ENCODE peak calls at places on chromosome 1, in six cellular contexts. E is cardiac muscle cell, I is IMR-90, Z is upper lobe of right lung, J is GM12878, Y is psoas muscle. V is an unnamed sample.

GRCh38 chr1:5479876-5480275 is 512.3 kb downstream of the NPHP4 start:
- DNase-seq in Y (no peak), E (no peak), J (no peak), Z (no peak), I (no peak), V (no peak)

GRCh38 chr1:46342084-46342656 is 1.6 kb downstream of the NSUN4 start:
- DNase-seq in I (peak; percentile 55), E (no peak), J (peak; percentile 56), Y (no peak), Z (no peak), V (no peak)

GRCh38 chr1:57957576-57957975 is 533.7 kb upstream of the DAB1 start:
- DNase-seq in I (no peak), Z (no peak), Y (no peak), J (no peak), E (no peak), V (no peak)

GRCh38 chr1:48222501-48223242 is at the start of gene SLC5A9:
- DNase-seq in Z (no peak), Y (no peak), E (no peak), J (no peak), I (no peak), V (no peak)

GRCh38 chr1:168560370-168560769 is 16.0 kb upstream of the XCL1 start:
- DNase-seq in E (no peak), Y (no peak), I (no peak), Z (no peak), J (no peak), V (no peak)

GRCh38 chr1:226863446-226863845 is 7.0 kb upstream of the PSEN2 start:
- DNase-seq in E (no peak), J (no peak), Z (no peak), I (peak; percentile 70), Y (no peak), V (no peak)

GRCh38 chr1:10888289-10888688 is 91.8 kb upstream of the CASZ1 start:
- DNase-seq in J (no peak), I (no peak), Y (no peak), Z (no peak), E (no peak), V (no peak)

GRCh38 chr1:222182641-222183040 is 365.3 kb downstream of the HHIPL2 start:
- DNase-seq in Z (no peak), I (peak; percentile 69), E (no peak), J (no peak), Y (no peak), V (no peak)

GRCh38 chr1:67429011-67429527 is 1.1 kb downstream of the SERBP1 start:
- DNase-seq in I (no peak), Y (no peak), J (no peak), E (peak; percentile 45), Z (no peak), V (no peak)

GRCh38 chr1:52403566-52404115 is 582 bp downstream of the ORC1 start:
- DNase-seq in J (peak; percentile 41), Y (no peak), I (peak; percentile 84), E (no peak), Z (no peak), V (no peak)

GRCh38 chr1:151935154-151935553 is 25.8 kb upstream of the THEM4 start:
- DNase-seq in Y (no peak), I (peak; percentile 41), E (no peak), Z (no peak), J (no peak), V (no peak)

GRCh38 chr1:187949567-187949966 is 1120.8 kb downstream of the PLA2G4A start:
- DNase-seq in I (no peak), J (no peak), Z (no peak), E (no peak), Y (no peak), V (no peak)

GRCh38 chr1:2047749-2048729 is 2.2 kb upstream of the PRKCZ start:
- DNase-seq in I (no peak), E (no peak), Z (no peak), Y (no peak), J (no peak), V (no peak)

GRCh38 chr1:72892461-72892860 is 610.1 kb upstream of the NEGR1 start:
- DNase-seq in Z (no peak), Y (no peak), E (no peak), I (no peak), J (no peak), V (no peak)

GRCh38 chr1:33161061-33161681 is 20.7 kb downstream of the TRIM62 start:
- DNase-seq in I (peak; percentile 48), E (no peak), Y (peak; percentile 60), Z (no peak), J (no peak), V (no peak)

GRCh38 chr1:228171221-228171891 is 5.8 kb downstream of the IBA57 start:
- DNase-seq in J (no peak), I (no peak), E (no peak), Y (no peak), Z (no peak), V (no peak)

GRCh38 chr1:115114308-115114707 is 25.0 kb upstream of the TSPAN2 start:
- DNase-seq in I (no peak), E (peak; percentile 61), Z (no peak), Y (no peak), J (no peak), V (no peak)

GRCh38 chr1:219438386-219438785 is 174.5 kb downstream of the ZC3H11B start:
- DNase-seq in Z (no peak), I (no peak), E (no peak), J (no peak), Y (no peak), V (no peak)

GRCh38 chr1:117735045-117735992 is 129.5 kb downstream of the TENT5C start:
- DNase-seq in Y (no peak), Z (no peak), I (peak; percentile 61), J (peak; percentile 9), E (peak; percentile 59), V (no peak)

GRCh38 chr1:159214149-159214760 is 9.6 kb downstream of the ACKR1 start:
- DNase-seq in I (peak; percentile 28), E (peak; percentile 62), Y (no peak), Z (no peak), J (no peak), V (no peak)

GRCh38 chr1:201614262-201615015 is 75.5 kb downstream of the NAV1 start:
- DNase-seq in Y (no peak), J (no peak), Z (peak; percentile 69), I (peak; percentile 33), E (peak; percentile 88), V (no peak)

GRCh38 chr1:119964673-119965363 is 68.5 kb upstream of the ADAM30 start:
- DNase-seq in Z (no peak), E (no peak), I (peak; percentile 81), Y (no peak), J (no peak), V (no peak)

GRCh38 chr1:40762144-40762923 is 21.3 kb upstream of the KCNQ4 start:
- DNase-seq in Y (no peak), Z (no peak), J (peak; percentile 31), I (no peak), E (no peak), V (no peak)

GRCh38 chr1:233485385-233485784 is 128.5 kb upstream of the KCNK1 start:
- DNase-seq in J (no peak), Y (no peak), Z (no peak), E (no peak), I (no peak), V (no peak)

DNA sequence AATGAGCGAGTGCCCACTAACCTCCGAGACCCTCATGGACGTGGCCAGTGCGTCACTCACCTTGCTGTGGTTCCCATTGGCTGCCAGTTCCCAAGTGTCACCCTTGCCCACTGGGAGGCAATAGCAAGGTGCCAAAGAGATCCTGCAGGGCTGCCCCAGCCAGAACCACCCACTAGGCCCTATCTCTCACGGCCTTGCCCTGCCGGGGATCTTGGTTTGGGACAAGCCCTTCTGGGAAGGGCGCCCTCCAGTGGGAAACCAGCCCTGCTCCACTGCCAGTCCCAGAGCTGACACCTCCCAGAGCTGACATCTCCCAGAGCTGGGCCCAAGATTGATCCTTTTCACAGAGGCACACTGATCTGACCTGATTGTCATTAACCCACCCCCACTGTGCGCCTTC is 2.1 kb upstream of the SELENON start:
- DNase-seq in I (no peak), Y (no peak), Z (peak; percentile 77), J (no peak), E (peak; percentile 72), V (no peak)
- TF ChIP-seq CTCF in I (peak; percentile 51), Y (peak; percentile 23), Z (peak; percentile 46), J (peak; percentile 60), E (peak; percentile 57), V (peak; percentile 61)

DNA sequence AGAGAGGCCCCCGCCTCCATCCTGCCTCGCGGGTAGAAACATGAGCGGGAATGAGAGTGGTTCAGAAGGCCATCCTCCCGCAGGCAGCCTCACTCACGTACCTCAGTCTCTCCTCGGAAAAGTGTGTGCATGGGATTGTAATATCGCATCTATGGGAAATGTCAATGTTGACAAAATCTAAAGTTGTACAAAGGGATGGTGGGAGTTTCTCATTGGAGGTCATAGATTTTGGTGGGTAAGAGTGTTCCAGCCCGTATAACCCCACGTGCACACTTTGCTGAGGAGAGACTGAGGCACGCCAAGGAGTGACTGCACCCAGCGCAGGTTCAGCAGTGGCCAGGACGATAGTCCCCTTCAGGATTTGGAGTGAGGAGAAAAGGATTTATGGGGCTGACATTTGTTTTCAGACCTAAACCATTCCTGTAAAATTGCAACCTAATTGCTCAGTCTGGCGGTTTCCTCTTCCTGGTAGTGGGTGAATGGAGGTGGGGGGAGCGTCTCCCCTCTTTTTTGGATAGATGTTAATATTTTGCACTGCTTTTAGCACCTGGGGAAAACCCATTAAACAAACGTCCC is 59.6 kb downstream of the GALNT2 start:
- DNase-seq in I (no peak), Z (no peak), J (no peak), Y (no peak), E (no peak), V (no peak)
- H3K4me3 ChIP-seq in I (no peak overlapping the region), Z (no peak overlapping the region), J (no peak overlapping the region), Y (no peak overlapping the region), E (no peak overlapping the region), V (no peak overlapping the region)

GRCh38 chr1:23367791-23368561 is 1.7 kb downstream of the ZNF436 start:
- DNase-seq in Z (peak; percentile 99), J (peak; percentile 97), E (peak; percentile 99), I (peak; percentile 99), Y (peak; percentile 99), V (peak; percentile 89)
- TF ChIP-seq CTCF in Z (peak; percentile 24), J (no peak), E (no peak), I (no peak), Y (no peak), V (no peak)

DNA sequence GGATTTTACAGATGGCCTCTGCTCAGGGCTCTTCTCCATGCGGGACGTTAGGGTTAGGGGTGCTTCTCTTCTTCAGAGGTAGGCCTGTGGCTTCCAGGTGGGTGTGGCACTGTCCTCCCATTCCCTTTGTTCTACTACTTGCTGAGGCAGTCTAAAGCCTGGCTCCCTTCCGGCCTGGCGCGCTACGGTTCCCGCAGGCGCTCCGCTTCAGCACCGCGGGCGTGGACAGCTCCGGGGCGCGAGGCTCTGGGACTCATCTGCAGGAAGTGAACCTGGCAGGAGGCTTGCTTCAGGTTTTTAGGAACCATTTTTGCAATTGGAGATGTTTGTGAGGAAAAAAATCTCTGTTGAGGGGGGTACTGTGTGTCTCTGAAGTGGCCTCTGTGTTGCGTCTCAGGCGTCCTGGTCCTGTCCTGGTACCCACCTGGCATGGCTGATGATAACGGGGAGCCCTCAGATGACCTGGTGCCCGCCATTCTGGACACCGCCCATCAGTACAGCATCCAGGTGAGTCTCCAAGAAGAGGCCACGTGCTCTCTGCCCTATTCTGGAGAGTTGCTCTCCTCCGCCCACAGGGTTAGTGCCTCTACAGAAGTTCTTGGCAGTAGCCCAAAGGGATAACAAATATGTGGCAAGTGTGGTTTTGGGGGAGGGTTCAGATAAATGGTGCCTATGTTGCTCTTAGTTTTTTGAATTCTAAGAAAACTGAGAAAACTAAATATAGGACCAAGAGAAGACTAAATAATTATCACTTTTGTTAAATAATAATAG is 1.9 kb downstream of the MANEAL start:
- DNase-seq in Y (peak; percentile 53), Z (peak; percentile 77), I (peak; percentile 32), E (peak; percentile 79), J (no peak), V (no peak)
- H3K4me3 ChIP-seq in Y (peak overlapping the region; percentile 65), Z (no peak overlapping the region), I (no peak overlapping the region), E (no peak overlapping the region), J (no peak overlapping the region), V (no peak overlapping the region)

GRCh38 chr1:230867119-230867902 is 1.0 kb downstream of the C1orf198 start:
- DNase-seq in E (no peak), Y (no peak), J (no peak), Z (no peak), I (no peak), V (no peak)
- TF ChIP-seq CTCF in E (no peak), Y (no peak), J (no peak), Z (no peak), I (no peak), V (no peak)